ENCODE peak calls at places on chromosome 15, in nine cellular contexts. I is caudate nucleus; H is stimulated activated CD4-positive, alpha-beta T cell treated with anti-CD3 and anti-CD28 coated beads, Interleukin-2, amount 100 ng/mL, for 48 hours; L is globus pallidus; T is HCT116; N is AG09309; D is naive B cell; O is Ammon's horn; Z is Right ventricle myocardium superior. C is an unnamed sample.

GRCh38 chr15:35117508-35118280 is 32.6 kb upstream of the NANOGP8 start:
- DNase-seq in I (no peak), H (no peak), L (no peak), T (no peak), N (no peak), D (no peak), O (no peak), Z (no peak), C (no peak)

GRCh38 chr15:48806151-48806550 is 4.7 kb downstream of the CEP152 start:
- DNase-seq in I (no peak), H (no peak), L (no peak), T (no peak), N (no peak), D (no peak), O (no peak), Z (no peak), C (no peak)

GRCh38 chr15:22241451-22241850 is 161.1 kb downstream of the OR4M2 start:
- DNase-seq in I (no peak), H (no peak), L (no peak), T (no peak), N (no peak), D (no peak), O (no peak), Z (no peak), C (no peak)

GRCh38 chr15:70876011-70876410 is 16.2 kb downstream of the THAP10 start:
- DNase-seq in I (no peak), H (no peak), L (no peak), T (no peak), N (no peak), D (no peak), O (no peak), Z (no peak), C (no peak)

GRCh38 chr15:68819451-68820204 is 1.1 kb downstream of the ANP32A start:
- DNase-seq in I (peak; percentile 65), H (no peak), L (peak; percentile 72), T (no peak), N (no peak), D (peak; percentile 48), O (peak; percentile 75), Z (peak; percentile 60), C (no peak)

GRCh38 chr15:77836901-77837648 is 204.4 kb upstream of the LINGO1 start:
- DNase-seq in I (no peak), H (no peak), L (no peak), T (no peak), N (no peak), D (no peak), O (no peak), Z (no peak), C (no peak)

GRCh38 chr15:58165661-58166060 is 27.5 kb downstream of the AQP9 start:
- DNase-seq in I (no peak), H (no peak), L (no peak), T (no peak), N (peak; percentile 3), D (no peak), O (peak; percentile 68), Z (peak; percentile 74), C (no peak)

GRCh38 chr15:81191701-81192100 is 5.0 kb upstream of the IL16 start:
- DNase-seq in I (no peak), H (no peak), L (no peak), T (no peak), N (no peak), D (no peak), O (no peak), Z (no peak), C (no peak)

GRCh38 chr15:62453979-62454378 is 288.9 kb upstream of the C2CD4B start:
- DNase-seq in I (no peak), H (no peak), L (no peak), T (no peak), N (no peak), D (no peak), O (no peak), Z (no peak), C (no peak)

GRCh38 chr15:40508216-40508615 is 37.4 kb downstream of the CHST14 start:
- DNase-seq in I (no peak), H (no peak), L (no peak), T (no peak), N (no peak), D (no peak), O (no peak), Z (no peak), C (no peak)

GRCh38 chr15:77797270-77797669 is 164.6 kb upstream of the LINGO1 start:
- DNase-seq in I (no peak), H (no peak), L (no peak), T (no peak), N (no peak), D (no peak), O (no peak), Z (no peak), C (no peak)

GRCh38 chr15:63401078-63401477 is 19.4 kb upstream of the CA12 start:
- DNase-seq in I (peak; percentile 24), H (peak; percentile 18), L (no peak), T (no peak), N (no peak), D (no peak), O (no peak), Z (no peak), C (no peak)

GRCh38 chr15:80549712-80550111 is 145.4 kb upstream of the ABHD17C start:
- DNase-seq in I (no peak), H (no peak), L (no peak), T (no peak), N (no peak), D (no peak), O (no peak), Z (no peak), C (no peak)

GRCh38 chr15:70415330-70415884 is 317.7 kb upstream of the TLE3 start:
- DNase-seq in I (no peak), H (no peak), L (no peak), T (no peak), N (no peak), D (no peak), O (no peak), Z (no peak), C (no peak)

GRCh38 chr15:72227192-72227586 is 3.8 kb downstream of the PKM start:
- DNase-seq in I (no peak), H (peak; percentile 43), L (peak; percentile 8), T (peak; percentile 59), N (peak; percentile 73), D (no peak), O (no peak), Z (no peak), C (peak; percentile 58)

GRCh38 chr15:41941644-41942415 is 30.5 kb downstream of the EHD4 start:
- DNase-seq in I (no peak), H (no peak), L (no peak), T (no peak), N (no peak), D (no peak), O (no peak), Z (peak; percentile 44), C (no peak)

GRCh38 chr15:70248116-70249025 is 150.7 kb upstream of the TLE3 start:
- DNase-seq in I (no peak), H (no peak), L (no peak), T (no peak), N (no peak), D (no peak), O (no peak), Z (no peak), C (no peak)

GRCh38 chr15:74845581-74845980 is 2.6 kb upstream of the ULK3 start:
- DNase-seq in I (no peak), H (no peak), L (no peak), T (no peak), N (no peak), D (no peak), O (no peak), Z (no peak), C (no peak)

GRCh38 chr15:69390575-69390974 is 23.6 kb upstream of the KIF23 start:
- DNase-seq in I (no peak), H (no peak), L (no peak), T (no peak), N (peak; percentile 44), D (no peak), O (no peak), Z (no peak), C (peak; percentile 68)

GRCh38 chr15:43239732-43240491 is 19.1 kb upstream of the EPB42 start:
- DNase-seq in I (no peak), H (no peak), L (no peak), T (no peak), N (no peak), D (no peak), O (no peak), Z (no peak), C (no peak)

GRCh38 chr15:63135804-63136203 is 14.1 kb downstream of the LACTB start:
- DNase-seq in I (no peak), H (no peak), L (no peak), T (no peak), N (peak; percentile 63), D (no peak), O (no peak), Z (no peak), C (peak; percentile 71)

GRCh38 chr15:85579957-85580694 is 199.7 kb downstream of the AKAP13 start:
- DNase-seq in I (no peak), H (no peak), L (no peak), T (no peak), N (no peak), D (no peak), O (peak; percentile 45), Z (no peak), C (no peak)

GRCh38 chr15:71678191-71678590 is 132.2 kb upstream of the NR2E3 start:
- DNase-seq in I (no peak), H (no peak), L (no peak), T (no peak), N (no peak), D (no peak), O (no peak), Z (no peak), C (no peak)

GRCh38 chr15:74528876-74529275 is 12.1 kb upstream of the ARID3B start:
- DNase-seq in I (no peak), H (no peak), L (no peak), T (no peak), N (no peak), D (no peak), O (no peak), Z (no peak), C (no peak)

GRCh38 chr15:74293021-74293810 is 57.1 kb downstream of the CCDC33 start:
- DNase-seq in I (no peak), H (no peak), L (no peak), T (no peak), N (no peak), D (no peak), O (no peak), Z (no peak), C (no peak)

GRCh38 chr15:26771168-26771916 is 1.5 kb downstream of the GABRB3 start:
- DNase-seq in I (peak; percentile 55), H (no peak), L (peak; percentile 11), T (no peak), N (no peak), D (no peak), O (no peak), Z (peak; percentile 50), C (no peak)

GRCh38 chr15:41648770-41649169 is 11.4 kb upstream of the MGA start:
- DNase-seq in I (no peak), H (no peak), L (no peak), T (no peak), N (no peak), D (no peak), O (no peak), Z (no peak), C (no peak)

GRCh38 chr15:69367231-69367630 is 46.9 kb upstream of the KIF23 start:
- DNase-seq in I (no peak), H (no peak), L (no peak), T (no peak), N (no peak), D (no peak), O (no peak), Z (no peak), C (no peak)

GRCh38 chr15:69380100-69380725 is 33.9 kb upstream of the KIF23 start:
- DNase-seq in I (no peak), H (no peak), L (no peak), T (no peak), N (no peak), D (no peak), O (peak; percentile 27), Z (no peak), C (no peak)